ENCODE peak calls at places on chromosomes 11 and 22, in seven cellular contexts. K, W, T, M, U, P and G are unnamed samples.

GRCh38 chr11:71116435-71117040 is 135.8 kb downstream of the SHANK2 start:
- DNase-seq in K (no peak), W (no peak), T (no peak), M (no peak), U (no peak), P (no peak), G (no peak)

GRCh38 chr11:134139873-134140331 is 71.0 kb downstream of the JAM3 start:
- DNase-seq in K (peak; percentile 86), W (peak; percentile 71), T (peak; percentile 58), M (peak; percentile 65), U (peak; percentile 75), P (peak; percentile 27), G (peak; percentile 60)

GRCh38 chr11:106187860-106188456 is 110.5 kb downstream of the AASDHPPT start:
- DNase-seq in K (no peak), W (no peak), T (peak; percentile 2), M (no peak), U (no peak), P (no peak), G (no peak)

GRCh38 chr11:27087425-27087824 is 46.8 kb downstream of the BBOX1 start:
- DNase-seq in K (no peak), W (peak; percentile 65), T (peak; percentile 47), M (no peak), U (no peak), P (no peak), G (no peak)

GRCh38 chr11:133894956-133895549 is 49.7 kb upstream of the SPATA19 start:
- DNase-seq in K (no peak), W (peak; percentile 29), T (no peak), M (peak; percentile 76), U (peak; percentile 54), P (no peak), G (no peak)

GRCh38 chr11:18282626-18283025 is 16.6 kb downstream of the SAA1 start:
- DNase-seq in K (no peak), W (no peak), T (no peak), M (no peak), U (no peak), P (no peak), G (no peak)

GRCh38 chr11:41281131-41281742 is 178.2 kb downstream of the LRRC4C start:
- DNase-seq in K (peak; percentile 3), W (peak; percentile 91), T (no peak), M (no peak), U (no peak), P (no peak), G (no peak)

GRCh38 chr22:32617271-32617670 is 142.7 kb downstream of the FBXO7 start:
- DNase-seq in K (peak; percentile 81), W (peak; percentile 59), T (no peak), M (no peak), U (no peak), P (no peak), G (no peak)

GRCh38 chr11:63911440-63911839 is 5.5 kb downstream of the RCOR2 start:
- DNase-seq in K (no peak), W (no peak), T (no peak), M (peak; percentile 48), U (no peak), P (no peak), G (no peak)

GRCh38 chr11:32829680-32830412 is at the start of gene PRRG4:
- DNase-seq in K (peak; percentile 76), W (peak; percentile 53), T (peak; percentile 90), M (peak; percentile 63), U (peak; percentile 80), P (peak; percentile 86), G (peak; percentile 41)

GRCh38 chr22:45531944-45532631 is 29.4 kb downstream of the FBLN1 start:
- DNase-seq in K (no peak), W (no peak), T (peak; percentile 82), M (no peak), U (no peak), P (no peak), G (no peak)

GRCh38 chr22:20796731-20797130 is 22.8 kb downstream of the SERPIND1 start:
- DNase-seq in K (no peak), W (no peak), T (no peak), M (no peak), U (no peak), P (no peak), G (no peak)

GRCh38 chr11:59456661-59457060 is at the start of gene OR4D6:
- DNase-seq in K (no peak), W (no peak), T (no peak), M (no peak), U (no peak), P (no peak), G (no peak)

GRCh38 chr11:117806906-117807305 is 9.9 kb upstream of the DSCAML1 start:
- DNase-seq in K (no peak), W (no peak), T (no peak), M (no peak), U (no peak), P (no peak), G (no peak)

GRCh38 chr11:74929431-74930363 is 19.2 kb downstream of the XRRA1 start:
- DNase-seq in K (peak; percentile 93), W (peak; percentile 89), T (peak; percentile 77), M (peak; percentile 65), U (peak; percentile 66), P (peak; percentile 92), G (peak; percentile 70)

GRCh38 chr11:35138949-35139881 is at the start of gene CD44:
- DNase-seq in K (peak; percentile 96), W (peak; percentile 88), T (peak; percentile 89), M (peak; percentile 66), U (peak; percentile 73), P (peak; percentile 74), G (peak; percentile 78)

GRCh38 chr22:35892192-35892591 is 136.4 kb downstream of the RBFOX2 start:
- DNase-seq in K (peak; percentile 90), W (peak; percentile 89), T (peak; percentile 82), M (no peak), U (no peak), P (no peak), G (no peak)
- H4K20me1 ChIP-seq in K (no peaks in the 10 kb centered on the region), W (no peaks in the 10 kb centered on the region), T (no peaks in the 10 kb centered on the region), M (no peaks in the 10 kb centered on the region), U (peaks cover under 1% of the 10 kb centered on the region), P (no peaks in the 10 kb centered on the region), G (no peaks in the 10 kb centered on the region)

DNA sequence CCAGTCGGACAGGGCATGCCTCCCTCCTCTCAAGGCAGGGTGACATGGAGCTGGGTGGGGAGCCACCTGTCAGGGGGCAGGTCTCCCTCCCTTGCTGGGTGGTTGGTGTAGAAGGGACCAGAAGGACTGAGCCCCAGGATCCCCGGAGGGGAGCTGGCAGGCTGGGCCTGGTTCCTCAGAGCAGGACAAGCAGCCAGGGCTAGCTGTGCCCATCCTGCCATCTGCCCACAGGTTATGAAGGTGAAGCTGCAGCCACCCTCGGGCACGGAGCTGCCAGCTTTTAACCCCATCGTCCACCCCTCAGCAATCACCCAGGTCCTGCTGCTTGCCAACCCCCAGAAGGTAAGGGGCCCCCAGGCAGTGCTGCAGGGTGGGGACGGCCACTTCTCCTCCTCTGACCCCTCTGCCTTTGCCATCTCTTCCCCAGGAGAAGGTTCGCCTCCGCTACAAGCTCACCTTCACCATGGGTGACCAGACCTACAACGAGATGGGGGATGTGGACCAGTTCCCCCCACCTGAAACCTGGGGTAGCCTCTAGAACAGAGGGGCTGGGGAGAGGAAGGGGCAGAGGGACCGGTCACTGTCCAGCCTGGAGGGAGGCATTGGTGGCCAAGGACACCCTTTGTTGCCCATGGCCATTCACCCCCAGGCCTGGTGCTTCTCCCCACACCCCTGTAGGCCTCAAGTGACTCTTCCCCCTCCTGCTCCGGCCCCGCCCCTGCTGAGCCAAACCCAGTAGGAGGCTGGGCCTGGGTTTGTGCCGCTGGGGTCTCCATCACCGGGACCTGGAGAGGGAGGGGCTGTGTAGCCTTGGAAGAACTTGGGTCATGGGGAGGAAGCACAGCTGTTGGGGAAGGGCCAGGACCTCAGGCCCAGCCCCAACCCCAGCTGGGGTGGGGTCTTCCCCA is 7.0 kb upstream of the SH3BP1 start:
- DNase-seq in K (no peak), W (no peak), T (no peak), M (no peak), U (no peak), P (no peak), G (no peak)
- H3K9ac ChIP-seq in K (no peak overlapping the region), W (no peak overlapping the region), T (no peak overlapping the region), M (no peak overlapping the region), U (no peak overlapping the region), P (no peak overlapping the region), G (no peak overlapping the region)

GRCh38 chr22:39943366-39943765 is 16.8 kb upstream of the TMA7B start:
- DNase-seq in K (no peak), W (no peak), T (no peak), M (peak; percentile 83), U (peak; percentile 69), P (no peak), G (peak; percentile 55)
- H3K79me2 ChIP-seq in K (no peaks in the 10 kb centered on the region), W (no peaks in the 10 kb centered on the region), T (no peaks in the 10 kb centered on the region), M (no peaks in the 10 kb centered on the region), U (no peaks in the 10 kb centered on the region), P (no peaks in the 10 kb centered on the region), G (peaks cover 95% of the 10 kb centered on the region)

DNA sequence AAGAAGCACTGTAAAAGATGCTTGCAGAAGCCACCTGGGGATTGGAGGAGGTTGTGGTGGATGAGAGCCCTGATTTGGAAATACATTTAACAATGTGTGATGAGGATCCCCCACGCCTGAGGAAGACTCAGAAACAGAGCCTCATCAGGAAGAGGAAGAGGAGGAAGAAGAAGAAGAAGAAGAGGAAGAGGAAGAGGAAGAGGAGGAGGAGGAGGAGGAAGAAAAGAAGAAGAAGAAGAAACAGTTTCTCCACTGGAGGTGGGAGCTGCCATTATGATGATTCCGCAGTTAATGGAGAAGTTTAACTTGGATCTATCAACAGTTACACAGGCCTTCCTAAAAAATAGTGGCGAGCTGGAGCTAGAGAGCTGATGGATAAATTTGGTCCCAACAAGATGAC is 50.1 kb downstream of the CECR2 start:
- DNase-seq in K (no peak), W (no peak), T (no peak), M (no peak), U (no peak), P (no peak), G (no peak)
- H4K20me1 ChIP-seq in K (no peaks in the 10 kb centered on the region), W (no peaks in the 10 kb centered on the region), T (no peaks in the 10 kb centered on the region), M (peaks cover 2% of the 10 kb centered on the region), U (peaks cover 30% of the 10 kb centered on the region), P (no peaks in the 10 kb centered on the region), G (no peaks in the 10 kb centered on the region)